ENCODE peak calls at places on chromosomes 5 and 9, in nine cellular contexts. One of them, this sample, is unnamed.

GRCh38 chr5:96875805-96876291 is 452 bp upstream of the ERAP2 start:
- DNase-seq in heart left ventricle: no peak
- DNase-seq in CD8-positive, alpha-beta memory T cell: peak
- DNase-seq in GM23248: peak
- DNase-seq in occipital lobe: no peak
- DNase-seq in NCI-H1930: no peak
- DNase-seq in lower lobe of right lung: no peak
- DNase-seq in H4: no peak
- DNase-seq in GM04503: no peak
- DNase-seq in this sample: no peak

GRCh38 chr5:56088967-56089829 is 94.4 kb upstream of the IL6ST start:
- DNase-seq in heart left ventricle: no peak
- DNase-seq in CD8-positive, alpha-beta memory T cell: no peak
- DNase-seq in GM23248: peak
- DNase-seq in occipital lobe: no peak
- DNase-seq in NCI-H1930: no peak
- DNase-seq in lower lobe of right lung: no peak
- DNase-seq in H4: no peak
- DNase-seq in GM04503: peak
- DNase-seq in this sample: no peak

GRCh38 chr5:125486634-125487033 is 740.2 kb upstream of the ZNF608 start:
- DNase-seq in heart left ventricle: no peak
- DNase-seq in CD8-positive, alpha-beta memory T cell: no peak
- DNase-seq in GM23248: peak
- DNase-seq in occipital lobe: no peak
- DNase-seq in NCI-H1930: no peak
- DNase-seq in lower lobe of right lung: no peak
- DNase-seq in H4: peak
- DNase-seq in GM04503: no peak
- DNase-seq in this sample: no peak

GRCh38 chr5:72847439-72847838 is 31.0 kb downstream of the TNPO1 start:
- DNase-seq in heart left ventricle: no peak
- DNase-seq in CD8-positive, alpha-beta memory T cell: no peak
- DNase-seq in GM23248: no peak
- DNase-seq in occipital lobe: no peak
- DNase-seq in NCI-H1930: no peak
- DNase-seq in lower lobe of right lung: no peak
- DNase-seq in H4: no peak
- DNase-seq in GM04503: no peak
- DNase-seq in this sample: no peak

GRCh38 chr5:180137401-180138213 is 66.0 kb upstream of the RNF130 start:
- DNase-seq in heart left ventricle: no peak
- DNase-seq in CD8-positive, alpha-beta memory T cell: no peak
- DNase-seq in GM23248: no peak
- DNase-seq in occipital lobe: no peak
- DNase-seq in NCI-H1930: no peak
- DNase-seq in lower lobe of right lung: peak
- DNase-seq in H4: no peak
- DNase-seq in GM04503: no peak
- DNase-seq in this sample: peak

GRCh38 chr9:35552837-35553236 is 52.2 kb upstream of the TESK1 start:
- DNase-seq in heart left ventricle: no peak
- DNase-seq in CD8-positive, alpha-beta memory T cell: no peak
- DNase-seq in GM23248: peak
- DNase-seq in occipital lobe: no peak
- DNase-seq in NCI-H1930: no peak
- DNase-seq in lower lobe of right lung: no peak
- DNase-seq in H4: no peak
- DNase-seq in GM04503: no peak
- DNase-seq in this sample: no peak

GRCh38 chr9:107070591-107070990 is 207.6 kb downstream of the ZNF462 start:
- DNase-seq in heart left ventricle: no peak
- DNase-seq in CD8-positive, alpha-beta memory T cell: no peak
- DNase-seq in GM23248: no peak
- DNase-seq in occipital lobe: no peak
- DNase-seq in NCI-H1930: no peak
- DNase-seq in lower lobe of right lung: no peak
- DNase-seq in H4: no peak
- DNase-seq in GM04503: no peak
- DNase-seq in this sample: no peak

GRCh38 chr5:126464016-126464415 is 40.8 kb downstream of the GRAMD2B start:
- DNase-seq in heart left ventricle: no peak
- DNase-seq in CD8-positive, alpha-beta memory T cell: no peak
- DNase-seq in GM23248: no peak
- DNase-seq in occipital lobe: no peak
- DNase-seq in NCI-H1930: no peak
- DNase-seq in lower lobe of right lung: no peak
- DNase-seq in H4: no peak
- DNase-seq in GM04503: no peak
- DNase-seq in this sample: no peak

GRCh38 chr9:133854785-133855184 is 116.6 kb upstream of the SARDH start:
- DNase-seq in heart left ventricle: no peak
- DNase-seq in CD8-positive, alpha-beta memory T cell: no peak
- DNase-seq in GM23248: no peak
- DNase-seq in occipital lobe: no peak
- DNase-seq in NCI-H1930: no peak
- DNase-seq in lower lobe of right lung: no peak
- DNase-seq in H4: no peak
- DNase-seq in GM04503: no peak
- DNase-seq in this sample: no peak

GRCh38 chr5:43775000-43775399 is 172.0 kb downstream of the NNT start:
- DNase-seq in heart left ventricle: no peak
- DNase-seq in CD8-positive, alpha-beta memory T cell: no peak
- DNase-seq in GM23248: no peak
- DNase-seq in occipital lobe: no peak
- DNase-seq in NCI-H1930: no peak
- DNase-seq in lower lobe of right lung: no peak
- DNase-seq in H4: no peak
- DNase-seq in GM04503: no peak
- DNase-seq in this sample: no peak

GRCh38 chr5:1331861-1332405 is 13.0 kb downstream of the CLPTM1L start:
- DNase-seq in heart left ventricle: no peak
- DNase-seq in CD8-positive, alpha-beta memory T cell: no peak
- DNase-seq in GM23248: no peak
- DNase-seq in occipital lobe: no peak
- DNase-seq in NCI-H1930: no peak
- DNase-seq in lower lobe of right lung: no peak
- DNase-seq in H4: no peak
- DNase-seq in GM04503: no peak
- DNase-seq in this sample: peak

GRCh38 chr5:139388198-139388821 is 1.4 kb downstream of the MZB1 start:
- DNase-seq in heart left ventricle: no peak
- DNase-seq in CD8-positive, alpha-beta memory T cell: no peak
- DNase-seq in GM23248: peak
- DNase-seq in occipital lobe: no peak
- DNase-seq in NCI-H1930: no peak
- DNase-seq in lower lobe of right lung: no peak
- DNase-seq in H4: no peak
- DNase-seq in GM04503: no peak
- DNase-seq in this sample: peak

GRCh38 chr9:120874861-120875565 is 2.0 kb downstream of the PHF19 start:
- DNase-seq in heart left ventricle: no peak
- DNase-seq in CD8-positive, alpha-beta memory T cell: no peak
- DNase-seq in GM23248: no peak
- DNase-seq in occipital lobe: no peak
- DNase-seq in NCI-H1930: no peak
- DNase-seq in lower lobe of right lung: no peak
- DNase-seq in H4: no peak
- DNase-seq in GM04503: no peak
- DNase-seq in this sample: peak

GRCh38 chr5:14413331-14413750 is 168.3 kb upstream of the OTULINL start:
- DNase-seq in heart left ventricle: no peak
- DNase-seq in CD8-positive, alpha-beta memory T cell: no peak
- DNase-seq in GM23248: no peak
- DNase-seq in occipital lobe: no peak
- DNase-seq in NCI-H1930: no peak
- DNase-seq in lower lobe of right lung: no peak
- DNase-seq in H4: no peak
- DNase-seq in GM04503: no peak
- DNase-seq in this sample: no peak

GRCh38 chr9:16611001-16611400 is 259.5 kb downstream of the BNC2 start:
- DNase-seq in heart left ventricle: no peak
- DNase-seq in CD8-positive, alpha-beta memory T cell: no peak
- DNase-seq in GM23248: peak
- DNase-seq in occipital lobe: no peak
- DNase-seq in NCI-H1930: no peak
- DNase-seq in lower lobe of right lung: no peak
- DNase-seq in H4: no peak
- DNase-seq in GM04503: no peak
- DNase-seq in this sample: no peak

GRCh38 chr9:84456526-84456925 is 116.0 kb upstream of the SLC28A3 start:
- DNase-seq in heart left ventricle: no peak
- DNase-seq in CD8-positive, alpha-beta memory T cell: no peak
- DNase-seq in GM23248: no peak
- DNase-seq in occipital lobe: no peak
- DNase-seq in NCI-H1930: no peak
- DNase-seq in lower lobe of right lung: no peak
- DNase-seq in H4: no peak
- DNase-seq in GM04503: no peak
- DNase-seq in this sample: no peak

GRCh38 chr5:1172007-1172581 is 29.3 kb upstream of the SLC6A19 start:
- DNase-seq in heart left ventricle: no peak
- DNase-seq in CD8-positive, alpha-beta memory T cell: no peak
- DNase-seq in GM23248: no peak
- DNase-seq in occipital lobe: no peak
- DNase-seq in NCI-H1930: no peak
- DNase-seq in lower lobe of right lung: peak
- DNase-seq in H4: no peak
- DNase-seq in GM04503: no peak
- DNase-seq in this sample: peak

This sample was measured in posterior vena cava.